ENCODE peak calls at places on chromosomes 5 and 9, in four cellular contexts. L is HepG2, H is K562, G is GM12878. U is an unnamed sample.

GRCh38 chr5:38743562-38743961 is 102.2 kb upstream of the OSMR start:
- DNase-seq in L (no peak), H (no peak), G (no peak), U (no peak)

GRCh38 chr9:93645921-93646639 is 69.7 kb downstream of the PHF2 start:
- DNase-seq in L (no peak), H (no peak), G (no peak), U (peak)

GRCh38 chr9:4375424-4376195 is 75.7 kb upstream of the GLIS3 start:
- DNase-seq in L (no peak), H (no peak), G (no peak), U (no peak)

GRCh38 chr5:42749020-42749419 is 7.6 kb upstream of the CCDC152 start:
- DNase-seq in L (no peak), H (no peak), G (no peak), U (no peak)

GRCh38 chr9:121773954-121774714 is 122.7 kb downstream of the DAB2IP start:
- DNase-seq in L (no peak), H (no peak), G (no peak), U (no peak)

GRCh38 chr9:114124666-114125580 is 25.8 kb upstream of the KIF12 start:
- DNase-seq in L (no peak), H (no peak), G (no peak), U (no peak)

GRCh38 chr5:2183154-2184023 is 300.7 kb upstream of the IRX4 start:
- DNase-seq in L (no peak), H (no peak), G (no peak), U (no peak)

GRCh38 chr5:81212211-81212687 is 20.9 kb upstream of the CKMT2 start:
- DNase-seq in L (no peak), H (no peak), G (peak), U (no peak)

GRCh38 chr9:20683351-20684034 is 566 bp upstream of the FOCAD start:
- DNase-seq in L (peak), H (peak), G (no peak), U (no peak)

GRCh38 chr9:122158202-122158601 is 1.4 kb downstream of the NDUFA8 start:
- DNase-seq in L (peak), H (peak), G (no peak), U (peak)

GRCh38 chr9:125513634-125514413 is 193.2 kb downstream of the MAPKAP1 start:
- DNase-seq in L (peak), H (no peak), G (peak), U (no peak)

GRCh38 chr5:154793599-154794524 is 38.7 kb downstream of the LARP1 start:
- DNase-seq in L (no peak), H (no peak), G (no peak), U (no peak)
- TF ChIP-seq ETV6 in L (no peak), H (no peak), G (no peak), U (no peak)

DNA sequence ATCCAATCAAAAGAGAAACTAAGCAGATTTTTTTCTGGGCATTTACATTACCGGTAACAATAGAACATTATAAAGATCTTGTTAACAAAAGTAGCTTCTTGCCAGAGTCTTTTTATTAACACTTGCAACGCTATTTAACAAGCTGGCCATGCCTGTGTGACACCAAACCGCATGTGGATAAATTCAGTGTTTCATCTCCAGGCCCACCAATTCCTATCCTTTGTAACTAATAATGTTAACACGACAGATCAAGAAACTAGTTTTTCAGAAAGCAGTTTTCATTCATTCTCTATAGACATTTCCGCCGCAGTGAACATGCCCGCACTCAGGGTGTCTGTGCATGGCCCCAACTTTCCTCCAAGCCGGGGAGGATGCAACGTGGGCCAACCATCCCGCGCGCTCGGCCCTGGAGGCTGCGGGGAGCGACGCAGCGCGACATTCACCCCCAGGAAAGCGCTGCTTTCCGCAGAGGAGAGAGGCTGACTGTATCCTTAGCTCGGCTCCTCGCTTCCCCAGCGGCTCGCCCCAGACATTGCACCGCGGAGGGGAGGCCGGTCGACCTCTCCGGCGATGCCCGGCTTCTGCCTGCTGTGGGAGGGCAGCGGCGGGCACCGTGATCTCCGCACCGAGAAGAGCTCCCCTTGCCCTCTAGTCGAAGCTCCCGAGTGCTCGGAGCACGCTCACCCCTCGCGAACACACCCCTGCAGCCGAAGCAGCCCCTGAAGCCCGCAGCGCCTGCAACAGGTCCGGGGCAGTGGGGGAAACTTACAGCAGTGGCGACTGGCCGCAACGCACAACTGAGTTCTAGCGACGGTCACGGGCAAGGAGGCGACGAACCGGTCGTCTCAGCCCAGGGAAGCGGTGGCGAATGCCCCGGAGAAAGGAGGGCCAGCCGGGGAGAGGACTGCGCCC is 734 bp downstream of the ENC1 start:
- DNase-seq in L (no peak), H (no peak), G (no peak), U (peak)
- TF ChIP-seq ETV6 in L (no peak), H (no peak), G (no peak), U (no peak)

GRCh38 chr5:117454716-117455212 is 880.1 kb upstream of the SEMA6A start:
- DNase-seq in L (peak), H (peak), G (peak), U (peak)
- TF ChIP-seq ETV6 in L (no peak), H (no peak), G (no peak), U (no peak)

DNA sequence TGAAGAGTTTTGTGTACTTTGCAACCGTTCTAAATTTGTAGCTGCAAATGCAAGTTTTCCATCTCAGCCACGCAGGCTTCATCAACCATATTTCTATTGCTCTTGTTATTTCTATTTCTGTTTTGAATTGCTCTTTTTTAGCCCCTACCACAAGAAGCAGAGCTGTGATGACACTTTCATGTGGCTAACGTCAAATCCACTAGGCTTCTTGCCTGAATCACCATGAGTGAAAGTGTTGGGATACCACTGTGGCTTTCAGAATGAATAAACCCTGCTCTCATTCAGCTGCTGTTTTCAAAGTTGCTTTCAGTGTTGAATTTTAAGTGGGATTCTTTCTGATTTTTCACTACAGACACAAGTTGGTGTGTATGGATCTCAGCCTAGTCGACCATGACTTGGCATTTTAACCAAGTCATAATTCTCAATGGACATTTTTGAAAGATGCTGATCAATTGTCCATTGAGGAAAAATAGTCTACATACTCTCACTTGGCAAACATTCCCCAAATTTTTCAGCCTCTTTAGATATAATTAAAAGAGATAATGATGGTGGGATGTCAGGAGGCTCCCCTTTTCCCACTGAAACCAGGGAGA is 41.0 kb upstream of the MTAP start:
- DNase-seq in L (no peak), H (no peak), G (peak), U (no peak)
- TF ChIP-seq ETV6 in L (no peak), H (no peak), G (peak), U (no peak)

DNA sequence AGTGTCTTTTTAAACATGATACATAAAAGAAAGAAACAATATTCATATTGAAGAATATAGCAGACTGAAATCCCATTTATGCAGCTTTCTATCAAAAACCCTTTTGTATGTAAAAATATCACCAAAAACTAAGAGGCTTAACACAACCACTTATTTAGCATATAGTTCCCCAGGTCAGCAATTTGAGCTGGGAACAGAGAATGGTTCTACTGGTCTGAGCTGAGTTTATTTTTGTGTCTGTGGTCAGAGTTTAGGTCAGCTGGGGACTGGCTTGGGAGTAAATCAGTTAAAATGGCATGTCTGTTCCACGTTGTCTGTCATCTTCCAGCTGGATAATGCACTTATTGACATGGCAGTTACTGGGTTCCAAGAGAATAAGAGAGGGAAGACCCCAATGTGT is 165.0 kb downstream of the TMEM232 start:
- DNase-seq in L (no peak), H (no peak), G (no peak), U (no peak)
- TF ChIP-seq ETV6 in L (no peak), H (no peak), G (no peak), U (no peak)